ENCODE peak calls at places on chromosomes 6 and 20, in six cellular contexts. One of them, this sample, is unnamed.

GRCh38 chr20:33644313-33645071 is 17.6 kb upstream of the C20orf144 start:
- DNase-seq in GM23338: no peak
- DNase-seq in astrocyte: no peak
- DNase-seq in OCI-LY7: no peak
- DNase-seq in stomach: no peak
- DNase-seq in fibroblast of pulmonary artery: no peak
- DNase-seq in this sample: no peak

GRCh38 chr6:80163754-80164187 is 57.3 kb downstream of the BCKDHB start:
- DNase-seq in GM23338: peak
- DNase-seq in astrocyte: peak
- DNase-seq in OCI-LY7: peak
- DNase-seq in stomach: no peak
- DNase-seq in fibroblast of pulmonary artery: peak
- DNase-seq in this sample: peak

GRCh38 chr6:7615611-7616383 is 25.8 kb downstream of the SNRNP48 start:
- DNase-seq in GM23338: peak
- DNase-seq in astrocyte: peak
- DNase-seq in OCI-LY7: peak
- DNase-seq in stomach: peak
- DNase-seq in fibroblast of pulmonary artery: peak
- DNase-seq in this sample: peak

GRCh38 chr6:150255840-150256239 is 113.0 kb upstream of the IYD start:
- DNase-seq in GM23338: no peak
- DNase-seq in astrocyte: no peak
- DNase-seq in OCI-LY7: no peak
- DNase-seq in stomach: no peak
- DNase-seq in fibroblast of pulmonary artery: no peak
- DNase-seq in this sample: peak

GRCh38 chr6:78947962-78948361 is 80.6 kb downstream of the IRAK1BP1 start:
- DNase-seq in GM23338: no peak
- DNase-seq in astrocyte: peak
- DNase-seq in OCI-LY7: no peak
- DNase-seq in stomach: no peak
- DNase-seq in fibroblast of pulmonary artery: peak
- DNase-seq in this sample: peak

GRCh38 chr6:111791415-111791814 is 81.8 kb downstream of the FYN start:
- DNase-seq in GM23338: peak
- DNase-seq in astrocyte: peak
- DNase-seq in OCI-LY7: no peak
- DNase-seq in stomach: no peak
- DNase-seq in fibroblast of pulmonary artery: peak
- DNase-seq in this sample: no peak

GRCh38 chr6:33672808-33673207 is 38.7 kb downstream of the UQCC2 start:
- DNase-seq in GM23338: peak
- DNase-seq in astrocyte: peak
- DNase-seq in OCI-LY7: peak
- DNase-seq in stomach: no peak
- DNase-seq in fibroblast of pulmonary artery: peak
- DNase-seq in this sample: peak

GRCh38 chr20:37267684-37268313 is 6.2 kb upstream of the GHRH start:
- DNase-seq in GM23338: peak
- DNase-seq in astrocyte: no peak
- DNase-seq in OCI-LY7: peak
- DNase-seq in stomach: no peak
- DNase-seq in fibroblast of pulmonary artery: no peak
- DNase-seq in this sample: no peak

GRCh38 chr6:5728726-5729434 is 277.8 kb downstream of the NRN1 start:
- DNase-seq in GM23338: no peak
- DNase-seq in astrocyte: peak
- DNase-seq in OCI-LY7: peak
- DNase-seq in stomach: no peak
- DNase-seq in fibroblast of pulmonary artery: peak
- DNase-seq in this sample: peak

GRCh38 chr20:39669659-39670058 is 707.5 kb downstream of the DHX35 start:
- DNase-seq in GM23338: no peak
- DNase-seq in astrocyte: no peak
- DNase-seq in OCI-LY7: no peak
- DNase-seq in stomach: no peak
- DNase-seq in fibroblast of pulmonary artery: no peak
- DNase-seq in this sample: no peak

GRCh38 chr6:41757268-41757667 is 10.1 kb upstream of the PGC start:
- DNase-seq in GM23338: no peak
- DNase-seq in astrocyte: no peak
- DNase-seq in OCI-LY7: no peak
- DNase-seq in stomach: no peak
- DNase-seq in fibroblast of pulmonary artery: no peak
- DNase-seq in this sample: no peak

GRCh38 chr20:22341508-22341907 is 242.9 kb downstream of the FOXA2 start:
- DNase-seq in GM23338: no peak
- DNase-seq in astrocyte: no peak
- DNase-seq in OCI-LY7: no peak
- DNase-seq in stomach: no peak
- DNase-seq in fibroblast of pulmonary artery: peak
- DNase-seq in this sample: peak

GRCh38 chr20:32207211-32207625 is 325 bp downstream of the PLAGL2 start:
- DNase-seq in GM23338: peak
- DNase-seq in astrocyte: no peak
- DNase-seq in OCI-LY7: peak
- DNase-seq in stomach: no peak
- DNase-seq in fibroblast of pulmonary artery: no peak
- DNase-seq in this sample: no peak

GRCh38 chr6:167152858-167153257 is 4.9 kb downstream of the GPR31 start:
- DNase-seq in GM23338: no peak
- DNase-seq in astrocyte: no peak
- DNase-seq in OCI-LY7: peak
- DNase-seq in stomach: no peak
- DNase-seq in fibroblast of pulmonary artery: no peak
- DNase-seq in this sample: no peak

GRCh38 chr6:102114402-102114801 is 720.9 kb downstream of the GRIK2 start:
- DNase-seq in GM23338: peak
- DNase-seq in astrocyte: no peak
- DNase-seq in OCI-LY7: peak
- DNase-seq in stomach: no peak
- DNase-seq in fibroblast of pulmonary artery: no peak
- DNase-seq in this sample: peak

GRCh38 chr6:40350942-40351217 is 236.3 kb downstream of the LRFN2 start:
- DNase-seq in GM23338: no peak
- DNase-seq in astrocyte: no peak
- DNase-seq in OCI-LY7: no peak
- DNase-seq in stomach: no peak
- DNase-seq in fibroblast of pulmonary artery: no peak
- DNase-seq in this sample: no peak

GRCh38 chr6:132202569-132202968 is 198.7 kb downstream of the MOXD1 start:
- DNase-seq in GM23338: no peak
- DNase-seq in astrocyte: peak
- DNase-seq in OCI-LY7: no peak
- DNase-seq in stomach: no peak
- DNase-seq in fibroblast of pulmonary artery: peak
- DNase-seq in this sample: no peak

GRCh38 chr6:127080081-127080480 is 38.4 kb upstream of the RSPO3 start:
- DNase-seq in GM23338: no peak
- DNase-seq in astrocyte: no peak
- DNase-seq in OCI-LY7: no peak
- DNase-seq in stomach: no peak
- DNase-seq in fibroblast of pulmonary artery: no peak
- DNase-seq in this sample: no peak

GRCh38 chr6:17986656-17987575 is 519 bp downstream of the KIF13A start:
- DNase-seq in GM23338: peak
- DNase-seq in astrocyte: no peak
- DNase-seq in OCI-LY7: peak
- DNase-seq in stomach: peak
- DNase-seq in fibroblast of pulmonary artery: peak
- DNase-seq in this sample: peak

GRCh38 chr20:32028647-32029372 is 18.6 kb downstream of the CCM2L start:
- DNase-seq in GM23338: peak
- DNase-seq in astrocyte: no peak
- DNase-seq in OCI-LY7: no peak
- DNase-seq in stomach: no peak
- DNase-seq in fibroblast of pulmonary artery: no peak
- DNase-seq in this sample: no peak

GRCh38 chr6:15914553-15914952 is 214.3 kb upstream of the MYLIP start:
- DNase-seq in GM23338: no peak
- DNase-seq in astrocyte: no peak
- DNase-seq in OCI-LY7: no peak
- DNase-seq in stomach: no peak
- DNase-seq in fibroblast of pulmonary artery: no peak
- DNase-seq in this sample: no peak

GRCh38 chr6:109455161-109455501 is 441 bp downstream of the MICAL1 start:
- DNase-seq in GM23338: peak
- DNase-seq in astrocyte: no peak
- DNase-seq in OCI-LY7: peak
- DNase-seq in stomach: no peak
- DNase-seq in fibroblast of pulmonary artery: no peak
- DNase-seq in this sample: no peak

GRCh38 chr6:125236536-125237327 is 65.0 kb downstream of the HDDC2 start:
- DNase-seq in GM23338: no peak
- DNase-seq in astrocyte: no peak
- DNase-seq in OCI-LY7: no peak
- DNase-seq in stomach: no peak
- DNase-seq in fibroblast of pulmonary artery: peak
- DNase-seq in this sample: peak

GRCh38 chr20:8375898-8376297 is 243.8 kb downstream of the PLCB1 start:
- DNase-seq in GM23338: no peak
- DNase-seq in astrocyte: peak
- DNase-seq in OCI-LY7: no peak
- DNase-seq in stomach: no peak
- DNase-seq in fibroblast of pulmonary artery: no peak
- DNase-seq in this sample: no peak

DNA sequence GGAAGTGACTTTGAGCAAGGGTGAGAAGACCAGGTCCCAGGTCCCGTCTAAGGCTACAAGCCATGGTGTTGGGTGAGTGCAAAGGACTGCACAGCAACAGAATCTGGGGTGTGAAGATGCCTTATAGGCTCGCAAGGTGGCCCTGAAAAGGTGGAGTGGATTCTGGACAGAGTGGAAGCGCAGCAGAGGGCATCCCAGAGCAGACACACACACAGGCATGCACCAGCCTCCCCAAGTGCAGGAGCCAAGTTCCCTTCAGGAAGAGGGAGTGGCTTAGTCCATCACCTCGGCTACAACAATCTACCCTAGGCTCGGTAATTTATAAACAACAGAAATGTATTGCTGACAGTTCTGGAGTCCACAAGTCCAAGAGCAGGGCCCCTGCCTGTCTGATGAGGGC is 180.1 kb upstream of the PDE10A start:
- DNase-seq in GM23338: peak
- DNase-seq in astrocyte: no peak
- DNase-seq in OCI-LY7: no peak
- DNase-seq in stomach: no peak
- DNase-seq in fibroblast of pulmonary artery: no peak
- DNase-seq in this sample: no peak
- TF ChIP-seq CTCF in GM23338: no peak
- TF ChIP-seq CTCF in astrocyte: no peak
- TF ChIP-seq CTCF in OCI-LY7: no peak
- TF ChIP-seq CTCF in stomach: no peak
- TF ChIP-seq CTCF in fibroblast of pulmonary artery: no peak
- TF ChIP-seq CTCF in this sample: no peak

DNA sequence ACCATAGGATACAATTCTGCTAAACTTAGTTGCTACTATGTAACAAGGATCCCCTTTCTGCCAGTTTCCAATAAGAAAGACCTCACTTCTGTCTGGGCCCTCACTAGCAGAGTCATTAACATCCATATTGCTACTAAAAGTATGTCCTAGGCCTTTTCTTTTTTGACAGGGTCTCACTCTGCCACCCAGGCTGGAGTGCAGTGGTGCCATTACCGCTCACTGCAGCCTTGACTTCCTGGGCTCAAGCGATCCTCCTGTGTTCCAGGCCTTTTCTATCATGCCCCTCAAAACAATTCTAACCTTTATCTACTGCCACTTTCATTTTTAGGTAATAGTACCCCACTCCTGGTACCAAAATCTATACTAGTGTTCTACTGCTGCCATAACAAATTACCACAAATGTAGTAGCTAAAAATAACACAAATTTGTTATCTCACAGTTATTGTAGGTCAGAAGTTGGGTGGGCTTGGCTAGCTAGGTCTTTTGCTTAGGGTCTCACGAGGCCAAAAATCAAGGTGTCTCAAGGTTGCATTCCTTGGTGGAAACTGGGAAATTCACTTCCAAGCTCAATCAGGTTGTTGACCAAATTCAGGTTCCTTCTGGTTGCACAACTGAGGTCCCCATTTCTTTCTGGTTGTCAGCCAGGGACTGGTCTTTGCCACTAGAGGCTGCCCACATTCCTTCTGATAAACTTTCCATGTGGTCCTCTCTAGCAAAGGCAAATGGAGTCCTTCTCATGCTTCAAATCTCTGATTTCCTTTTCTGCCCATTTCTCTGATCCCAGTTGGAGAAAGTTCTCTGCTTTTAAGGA is 3.0 kb downstream of the CSNK2A1 start:
- DNase-seq in GM23338: peak
- DNase-seq in astrocyte: no peak
- DNase-seq in OCI-LY7: no peak
- DNase-seq in stomach: no peak
- DNase-seq in fibroblast of pulmonary artery: no peak
- DNase-seq in this sample: no peak
- TF ChIP-seq CTCF in GM23338: no peak
- TF ChIP-seq CTCF in astrocyte: no peak
- TF ChIP-seq CTCF in OCI-LY7: peak
- TF ChIP-seq CTCF in stomach: no peak
- TF ChIP-seq CTCF in fibroblast of pulmonary artery: no peak
- TF ChIP-seq CTCF in this sample: no peak

GRCh38 chr6:162251257-162251656 is 476.3 kb downstream of the PRKN start:
- DNase-seq in GM23338: peak
- DNase-seq in astrocyte: no peak
- DNase-seq in OCI-LY7: no peak
- DNase-seq in stomach: no peak
- DNase-seq in fibroblast of pulmonary artery: no peak
- DNase-seq in this sample: peak
- TF ChIP-seq CTCF in GM23338: peak
- TF ChIP-seq CTCF in astrocyte: no peak
- TF ChIP-seq CTCF in OCI-LY7: no peak
- TF ChIP-seq CTCF in stomach: peak
- TF ChIP-seq CTCF in fibroblast of pulmonary artery: no peak
- TF ChIP-seq CTCF in this sample: peak

GRCh38 chr20:63177134-63177784 is 38.7 kb downstream of the YTHDF1 start:
- DNase-seq in GM23338: peak
- DNase-seq in astrocyte: no peak
- DNase-seq in OCI-LY7: no peak
- DNase-seq in stomach: no peak
- DNase-seq in fibroblast of pulmonary artery: no peak
- DNase-seq in this sample: no peak
- TF ChIP-seq CTCF in GM23338: peak
- TF ChIP-seq CTCF in astrocyte: no peak
- TF ChIP-seq CTCF in OCI-LY7: no peak
- TF ChIP-seq CTCF in stomach: no peak
- TF ChIP-seq CTCF in fibroblast of pulmonary artery: no peak
- TF ChIP-seq CTCF in this sample: no peak

DNA sequence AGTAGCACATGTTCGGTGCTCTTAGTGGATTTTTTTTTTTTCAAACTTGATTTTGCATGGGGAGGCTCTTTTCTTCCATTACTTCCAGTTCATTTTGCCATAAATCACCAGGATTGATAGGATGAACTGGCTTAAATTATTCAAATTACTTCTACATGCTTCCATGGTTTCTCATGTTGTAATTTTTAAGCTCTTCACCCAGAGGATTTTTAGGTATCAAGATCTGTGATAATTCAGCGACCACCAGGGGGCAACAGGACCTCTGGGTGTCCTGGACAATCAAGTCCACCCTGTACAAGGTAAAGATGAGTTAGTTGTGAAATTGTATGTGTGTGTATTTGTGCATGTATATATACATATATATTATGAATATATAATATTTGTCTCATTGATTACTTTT is 4.2 kb upstream of the EPHA7 start:
- DNase-seq in GM23338: peak
- DNase-seq in astrocyte: peak
- DNase-seq in OCI-LY7: peak
- DNase-seq in stomach: no peak
- DNase-seq in fibroblast of pulmonary artery: peak
- DNase-seq in this sample: peak
- TF ChIP-seq CTCF in GM23338: peak
- TF ChIP-seq CTCF in astrocyte: peak
- TF ChIP-seq CTCF in OCI-LY7: peak
- TF ChIP-seq CTCF in stomach: no peak
- TF ChIP-seq CTCF in fibroblast of pulmonary artery: peak
- TF ChIP-seq CTCF in this sample: peak